ENCODE peak calls at places on chromosomes 16 and 17, in six cellular contexts. Y, R, B, L, W and K are unnamed samples.

GRCh38 chr17:67245694-67246397 is 850 bp upstream of the HELZ start:
- DNase-seq in Y (peak), R (peak), B (peak), L (no peak), W (peak), K (no peak)

GRCh38 chr17:48513097-48513496 is 17.7 kb downstream of the HOXB1 start:
- DNase-seq in Y (no peak), R (no peak), B (peak), L (no peak), W (no peak), K (no peak)

GRCh38 chr16:29943846-29944669 is 17.8 kb upstream of the TMEM219 start:
- DNase-seq in Y (peak), R (no peak), B (no peak), L (peak), W (peak), K (peak)

GRCh38 chr16:4410335-4411075 is 5.9 kb downstream of the CORO7 start:
- DNase-seq in Y (no peak), R (peak), B (no peak), L (peak), W (no peak), K (no peak)

GRCh38 chr17:80695979-80696378 is 151.3 kb downstream of the RPTOR start:
- DNase-seq in Y (no peak), R (no peak), B (no peak), L (no peak), W (no peak), K (no peak)

GRCh38 chr16:11494029-11494428 is 92.7 kb downstream of the LITAF start:
- DNase-seq in Y (no peak), R (no peak), B (no peak), L (no peak), W (no peak), K (no peak)

GRCh38 chr17:49513616-49514373 is 18.7 kb downstream of the NGFR start:
- DNase-seq in Y (no peak), R (no peak), B (no peak), L (no peak), W (no peak), K (no peak)

GRCh38 chr16:31713945-31714898 is 159.4 kb upstream of the ZNF267 start:
- DNase-seq in Y (no peak), R (no peak), B (no peak), L (no peak), W (no peak), K (no peak)

GRCh38 chr16:88141580-88141979 is 190.3 kb downstream of the BANP start:
- DNase-seq in Y (no peak), R (no peak), B (no peak), L (no peak), W (no peak), K (no peak)

GRCh38 chr16:54846761-54847160 is 83.9 kb upstream of the IRX5 start:
- DNase-seq in Y (no peak), R (peak), B (no peak), L (no peak), W (no peak), K (peak)

GRCh38 chr16:81432899-81433560 is 11.6 kb upstream of the CMIP start:
- DNase-seq in Y (no peak), R (no peak), B (no peak), L (no peak), W (no peak), K (no peak)